ENCODE peak calls at places on chromosomes 2 and 18, in seven cellular contexts. Q is fibroblast of mammary gland, O is mesenteric fat pad, M is nucleus accumbens, U is Karpas-422, C is activated T-cell treated with anti-CD3 and anti-CD28 coated beads for 24 hours, S is SK-MEL-5. T is an unnamed sample.
A peak's percentile ranks its signal among the peaks of the same experiment; 100 is the strongest.

GRCh38 chr2:70896765-70897202 is 38.9 kb upstream of the ATP6V1B1 start:
- DNase-seq in C (no peak), S (no peak), Q (no peak), O (no peak), U (no peak), M (no peak), T (no peak)

GRCh38 chr2:224876522-224876921 is 160.4 kb upstream of the CCDC195 start:
- DNase-seq in O (no peak), U (no peak), M (no peak), S (no peak), Q (no peak), C (no peak), T (no peak)

GRCh38 chr2:234949762-234950434 is 1.9 kb upstream of the SH3BP4 start:
- DNase-seq in U (no peak), S (peak; percentile 54), Q (peak; percentile 98), O (no peak), C (no peak), M (no peak), T (no peak)

GRCh38 chr18:76354348-76354747 is 140.7 kb downstream of the ZNF516 start:
- DNase-seq in Q (peak; percentile 83), O (no peak), C (no peak), U (no peak), M (no peak), S (no peak), T (no peak)

GRCh38 chr2:121076501-121076820 is 208.5 kb downstream of the TFCP2L1 start:
- DNase-seq in U (no peak), S (no peak), C (no peak), O (no peak), Q (no peak), M (no peak), T (no peak)

GRCh38 chr2:64985457-64985856 is 3.7 kb upstream of the SLC1A4 start:
- DNase-seq in Q (no peak), M (no peak), S (peak; percentile 100), C (no peak), O (no peak), U (no peak), T (no peak)

GRCh38 chr2:196480653-196481322 is 158.7 kb upstream of the CCDC150 start:
- DNase-seq in Q (peak; percentile 45), M (no peak), S (no peak), C (no peak), O (no peak), U (no peak), T (peak; percentile 53)

GRCh38 chr2:176392125-176392704 is 123.0 kb downstream of the MTX2 start:
- DNase-seq in Q (no peak), M (no peak), U (peak; percentile 36), S (no peak), O (no peak), C (no peak), T (no peak)

GRCh38 chr2:226352941-226353558 is 446.6 kb downstream of the IRS1 start:
- DNase-seq in M (no peak), U (no peak), O (no peak), C (no peak), Q (no peak), S (no peak), T (no peak)

GRCh38 chr18:36758623-36759022 is 70.2 kb downstream of the TPGS2 start:
- DNase-seq in M (no peak), O (peak; percentile 76), U (no peak), S (no peak), C (no peak), Q (no peak), T (no peak)

T was measured in NCI-H446.